ENCODE peak calls at places on chromosomes 4 and X, in four cellular contexts. One of them, this sample, is unnamed.

GRCh38 chrX:110003167-110004156 is 548 bp downstream of the TMEM164 start:
- DNase-seq in K562: peak
- DNase-seq in HepG2: no peak
- DNase-seq in GM12878: no peak
- DNase-seq in this sample: peak

GRCh38 chr4:137955615-137956014 is 286.5 kb downstream of the SLC7A11 start:
- DNase-seq in GM12878: no peak
- DNase-seq in K562: no peak
- DNase-seq in HepG2: no peak
- DNase-seq in this sample: no peak

GRCh38 chr4:128776794-128777216 is 32.7 kb upstream of the JADE1 start:
- DNase-seq in K562: no peak
- DNase-seq in HepG2: no peak
- DNase-seq in GM12878: no peak
- DNase-seq in this sample: no peak

GRCh38 chrX:56069299-56069941 is 162.7 kb upstream of the KLF8 start:
- DNase-seq in K562: no peak
- DNase-seq in HepG2: no peak
- DNase-seq in GM12878: no peak
- DNase-seq in this sample: no peak

GRCh38 chr4:122309988-122310626 is 68.7 kb upstream of the ADAD1 start:
- DNase-seq in K562: peak
- DNase-seq in HepG2: peak
- DNase-seq in GM12878: no peak
- DNase-seq in this sample: no peak

GRCh38 chr4:169115897-169116254 is 105.8 kb upstream of the CBR4 start:
- DNase-seq in HepG2: no peak
- DNase-seq in K562: no peak
- DNase-seq in GM12878: no peak
- DNase-seq in this sample: no peak

GRCh38 chrX:53440631-53441517 is 6.7 kb upstream of the HSD17B10 start:
- DNase-seq in HepG2: peak
- DNase-seq in GM12878: no peak
- DNase-seq in K562: no peak
- DNase-seq in this sample: peak

GRCh38 chr4:14345356-14345775 is 656.9 kb upstream of the CPEB2 start:
- DNase-seq in GM12878: no peak
- DNase-seq in K562: no peak
- DNase-seq in HepG2: no peak
- DNase-seq in this sample: no peak

GRCh38 chr4:14894392-14895292 is 107.6 kb upstream of the CPEB2 start:
- DNase-seq in K562: no peak
- DNase-seq in HepG2: no peak
- DNase-seq in GM12878: no peak
- DNase-seq in this sample: no peak

GRCh38 chr4:133385161-133385954 is 236.3 kb downstream of the PCDH10 start:
- DNase-seq in GM12878: no peak
- DNase-seq in K562: no peak
- DNase-seq in HepG2: no peak
- DNase-seq in this sample: no peak

GRCh38 chrX:1767026-1767425 is 152.2 kb downstream of the ASMT start:
- DNase-seq in GM12878: no peak
- DNase-seq in K562: no peak
- DNase-seq in HepG2: no peak
- DNase-seq in this sample: no peak

GRCh38 chr4:109645874-109646591 is 57.2 kb downstream of the CASP6 start:
- DNase-seq in HepG2: no peak
- DNase-seq in K562: no peak
- DNase-seq in GM12878: no peak
- DNase-seq in this sample: no peak

GRCh38 chr4:127055349-127055748 is 577.4 kb upstream of the INTU start:
- DNase-seq in K562: no peak
- DNase-seq in HepG2: no peak
- DNase-seq in GM12878: no peak
- DNase-seq in this sample: no peak

GRCh38 chr4:119731146-119731742 is 102.6 kb upstream of the PDE5A start:
- DNase-seq in HepG2: no peak
- DNase-seq in K562: no peak
- DNase-seq in GM12878: no peak
- DNase-seq in this sample: no peak
- TF ChIP-seq SMC3 in HepG2: no peak
- TF ChIP-seq SMC3 in K562: no peak
- TF ChIP-seq SMC3 in GM12878: no peak
- TF ChIP-seq SMC3 in this sample: no peak

DNA sequence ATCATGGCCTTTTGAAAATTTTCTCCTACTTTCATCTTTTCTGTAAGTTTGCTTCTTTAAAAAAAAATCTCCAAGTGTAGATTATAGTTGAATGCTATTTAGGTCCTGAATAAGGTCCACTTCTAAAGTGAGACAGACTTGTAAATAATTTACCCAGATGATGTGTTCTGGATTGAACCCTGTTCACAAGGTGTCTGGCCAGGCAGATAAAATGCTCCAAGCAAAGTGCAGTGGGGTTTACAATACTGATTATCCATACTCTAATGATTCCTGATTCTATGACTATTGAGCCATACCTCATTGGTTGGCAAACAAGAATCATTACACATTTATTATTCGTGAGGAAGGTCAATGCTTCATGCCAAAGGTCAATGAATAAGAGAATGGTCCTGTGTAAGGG is 18.8 kb upstream of the SAT1 start:
- DNase-seq in HepG2: no peak
- DNase-seq in GM12878: no peak
- DNase-seq in K562: no peak
- DNase-seq in this sample: no peak
- TF ChIP-seq JUND in HepG2: no peak
- TF ChIP-seq JUND in GM12878: no peak
- TF ChIP-seq JUND in K562: no peak
- TF ChIP-seq JUND in this sample: no peak

DNA sequence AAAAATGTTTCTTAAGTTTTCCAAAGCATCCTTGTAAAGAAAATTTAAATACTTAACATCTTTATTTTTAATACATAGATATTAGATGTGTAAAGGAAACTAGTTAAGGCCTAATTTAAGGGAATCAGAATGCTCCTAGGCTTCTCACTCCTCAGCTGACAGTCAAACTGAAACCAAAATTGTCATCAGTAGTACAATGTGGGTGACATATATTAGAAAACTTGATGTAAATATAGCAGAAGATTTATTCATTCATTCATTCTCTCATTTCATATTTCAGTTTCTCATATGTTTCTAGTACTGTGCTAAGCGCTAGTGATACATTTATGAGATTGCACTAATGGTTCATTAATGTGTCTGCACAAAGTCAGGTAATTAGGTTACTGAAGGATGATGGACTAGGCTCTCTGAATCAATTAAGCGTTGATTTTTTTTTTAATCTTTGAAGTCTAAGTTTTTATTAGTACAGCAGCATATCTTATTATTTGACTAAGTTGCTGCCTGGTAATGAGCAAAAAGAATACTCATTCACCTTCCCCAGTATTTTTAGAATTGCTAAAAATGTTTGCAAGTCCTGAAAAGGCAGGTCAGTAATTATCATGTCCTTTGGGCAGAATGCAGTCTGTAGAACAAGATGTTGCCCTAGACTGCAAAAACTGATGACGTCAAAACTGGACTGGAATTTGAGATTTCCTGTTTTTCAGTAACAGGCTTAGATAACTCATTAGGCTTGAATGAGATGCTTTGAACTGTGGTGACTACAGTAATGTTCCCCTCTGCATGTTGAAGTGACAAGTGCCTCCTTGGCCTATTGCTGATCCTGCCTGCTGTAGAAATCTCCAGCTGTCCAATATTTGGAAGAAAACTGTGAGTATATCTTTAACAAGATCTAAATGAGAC is 128.7 kb downstream of the ARHGAP24 start:
- DNase-seq in HepG2: no peak
- DNase-seq in K562: no peak
- DNase-seq in GM12878: no peak
- DNase-seq in this sample: peak
- TF ChIP-seq SMC3 in HepG2: no peak
- TF ChIP-seq SMC3 in K562: no peak
- TF ChIP-seq SMC3 in GM12878: no peak
- TF ChIP-seq SMC3 in this sample: no peak

GRCh38 chr4:121209171-121209570 is 45.0 kb upstream of the TNIP3 start:
- DNase-seq in GM12878: no peak
- DNase-seq in K562: no peak
- DNase-seq in HepG2: no peak
- DNase-seq in this sample: no peak

GRCh38 chr4:121217385-121217784 is 53.3 kb upstream of the TNIP3 start:
- DNase-seq in GM12878: no peak
- DNase-seq in K562: no peak
- DNase-seq in HepG2: no peak
- DNase-seq in this sample: no peak

GRCh38 chr4:121216438-121216837 is 52.3 kb upstream of the TNIP3 start:
- DNase-seq in GM12878: no peak
- DNase-seq in K562: no peak
- DNase-seq in HepG2: no peak
- DNase-seq in this sample: no peak

GRCh38 chr4:121212801-121213200 is 48.7 kb upstream of the TNIP3 start:
- DNase-seq in HepG2: no peak
- DNase-seq in GM12878: no peak
- DNase-seq in K562: no peak
- DNase-seq in this sample: no peak

GRCh38 chr4:121213940-121214339 is 49.8 kb upstream of the TNIP3 start:
- DNase-seq in GM12878: no peak
- DNase-seq in K562: no peak
- DNase-seq in HepG2: no peak
- DNase-seq in this sample: no peak
- TF ChIP-seq JUND in GM12878: no peak
- TF ChIP-seq JUND in K562: no peak
- TF ChIP-seq JUND in HepG2: no peak
- TF ChIP-seq JUND in this sample: no peak

GRCh38 chr4:65670331-65671031 is at the start of gene EPHA5:
- DNase-seq in GM12878: no peak
- DNase-seq in K562: no peak
- DNase-seq in HepG2: peak
- DNase-seq in this sample: peak
- TF ChIP-seq SMC3 in GM12878: no peak
- TF ChIP-seq SMC3 in K562: no peak
- TF ChIP-seq SMC3 in HepG2: no peak
- TF ChIP-seq SMC3 in this sample: no peak

GRCh38 chr4:183969596-183969995 is 64.5 kb downstream of the STOX2 start:
- DNase-seq in GM12878: no peak
- DNase-seq in HepG2: no peak
- DNase-seq in K562: no peak
- DNase-seq in this sample: no peak
- TF ChIP-seq JUND in GM12878: no peak
- TF ChIP-seq JUND in HepG2: no peak
- TF ChIP-seq JUND in K562: no peak
- TF ChIP-seq JUND in this sample: no peak

GRCh38 chrX:46376246-46376885 is 168.9 kb downstream of the ZNF674 start:
- DNase-seq in K562: no peak
- DNase-seq in GM12878: no peak
- DNase-seq in HepG2: peak
- DNase-seq in this sample: no peak

GRCh38 chrX:46374371-46374770 is 170.8 kb downstream of the ZNF674 start:
- DNase-seq in HepG2: no peak
- DNase-seq in K562: no peak
- DNase-seq in GM12878: no peak
- DNase-seq in this sample: no peak

GRCh38 chrX:46380148-46380752 is 165.0 kb downstream of the ZNF674 start:
- DNase-seq in GM12878: no peak
- DNase-seq in K562: no peak
- DNase-seq in HepG2: no peak
- DNase-seq in this sample: no peak

GRCh38 chrX:46381630-46382029 is 163.6 kb downstream of the ZNF674 start:
- DNase-seq in GM12878: peak
- DNase-seq in K562: peak
- DNase-seq in HepG2: peak
- DNase-seq in this sample: no peak

GRCh38 chrX:46375831-46376230 is 169.4 kb downstream of the ZNF674 start:
- DNase-seq in K562: no peak
- DNase-seq in GM12878: no peak
- DNase-seq in HepG2: no peak
- DNase-seq in this sample: no peak
- TF ChIP-seq SMC3 in K562: no peak
- TF ChIP-seq SMC3 in GM12878: no peak
- TF ChIP-seq SMC3 in HepG2: no peak
- TF ChIP-seq SMC3 in this sample: no peak

GRCh38 chrX:23756165-23756564 is 13.1 kb upstream of the ACOT9 start:
- DNase-seq in HepG2: peak
- DNase-seq in GM12878: peak
- DNase-seq in K562: peak
- DNase-seq in this sample: peak
- TF ChIP-seq JUND in HepG2: no peak
- TF ChIP-seq JUND in GM12878: no peak
- TF ChIP-seq JUND in K562: peak
- TF ChIP-seq JUND in this sample: no peak

This sample was measured in SK-N-SH.